ENCODE peak calls at places on chromosomes 6 and 20, in six cellular contexts. One of them, this sample, is unnamed.

GRCh38 chr6:20069130-20069529 is 143.1 kb downstream of the MBOAT1 start:
- DNase-seq in astrocyte: no peak
- DNase-seq in AG04450: no peak
- DNase-seq in adrenal gland: no peak
- DNase-seq in body of pancreas: no peak
- DNase-seq in cardiac muscle cell: no peak
- DNase-seq in this sample: no peak

GRCh38 chr20:2065111-2065510 is 36.5 kb upstream of the STK35 start:
- DNase-seq in astrocyte: no peak
- DNase-seq in AG04450: no peak
- DNase-seq in adrenal gland: no peak
- DNase-seq in body of pancreas: no peak
- DNase-seq in cardiac muscle cell: no peak
- DNase-seq in this sample: no peak

GRCh38 chr6:168884646-168885086 is 369.0 kb downstream of the THBS2 start:
- DNase-seq in astrocyte: no peak
- DNase-seq in AG04450: no peak
- DNase-seq in adrenal gland: peak
- DNase-seq in body of pancreas: peak
- DNase-seq in cardiac muscle cell: peak
- DNase-seq in this sample: peak

GRCh38 chr6:73585566-73586415 is 65.0 kb upstream of the EEF1A1 start:
- DNase-seq in astrocyte: peak
- DNase-seq in AG04450: peak
- DNase-seq in adrenal gland: peak
- DNase-seq in body of pancreas: peak
- DNase-seq in cardiac muscle cell: peak
- DNase-seq in this sample: no peak

GRCh38 chr6:145271086-145271485 is 464.2 kb downstream of the EPM2A start:
- DNase-seq in astrocyte: no peak
- DNase-seq in AG04450: no peak
- DNase-seq in adrenal gland: no peak
- DNase-seq in body of pancreas: no peak
- DNase-seq in cardiac muscle cell: no peak
- DNase-seq in this sample: no peak

GRCh38 chr6:116500969-116501433 is 10.4 kb upstream of the CALHM5 start:
- DNase-seq in astrocyte: no peak
- DNase-seq in AG04450: no peak
- DNase-seq in adrenal gland: no peak
- DNase-seq in body of pancreas: no peak
- DNase-seq in cardiac muscle cell: peak
- DNase-seq in this sample: no peak

GRCh38 chr6:25027221-25027916 is 91.6 kb upstream of the RIPOR2 start:
- DNase-seq in astrocyte: no peak
- DNase-seq in AG04450: no peak
- DNase-seq in adrenal gland: no peak
- DNase-seq in body of pancreas: no peak
- DNase-seq in cardiac muscle cell: no peak
- DNase-seq in this sample: no peak

GRCh38 chr6:73340048-73340447 is 14.0 kb downstream of the DPPA5 start:
- DNase-seq in astrocyte: peak
- DNase-seq in AG04450: no peak
- DNase-seq in adrenal gland: no peak
- DNase-seq in body of pancreas: no peak
- DNase-seq in cardiac muscle cell: no peak
- DNase-seq in this sample: no peak

GRCh38 chr6:105745464-105746129 is 340.5 kb upstream of the PRDM1 start:
- DNase-seq in astrocyte: no peak
- DNase-seq in AG04450: no peak
- DNase-seq in adrenal gland: no peak
- DNase-seq in body of pancreas: no peak
- DNase-seq in cardiac muscle cell: no peak
- DNase-seq in this sample: no peak

GRCh38 chr6:162973141-162973872 is 245.5 kb downstream of the PACRG start:
- DNase-seq in astrocyte: no peak
- DNase-seq in AG04450: no peak
- DNase-seq in adrenal gland: no peak
- DNase-seq in body of pancreas: no peak
- DNase-seq in cardiac muscle cell: no peak
- DNase-seq in this sample: no peak

GRCh38 chr20:49603209-49603627 is 35.3 kb upstream of the PTGIS start:
- DNase-seq in astrocyte: peak
- DNase-seq in AG04450: no peak
- DNase-seq in adrenal gland: no peak
- DNase-seq in body of pancreas: no peak
- DNase-seq in cardiac muscle cell: peak
- DNase-seq in this sample: no peak

GRCh38 chr20:46111028-46111835 is 6.9 kb upstream of the CD40 start:
- DNase-seq in astrocyte: no peak
- DNase-seq in AG04450: no peak
- DNase-seq in adrenal gland: peak
- DNase-seq in body of pancreas: peak
- DNase-seq in cardiac muscle cell: no peak
- DNase-seq in this sample: no peak

GRCh38 chr6:148760568-148761531 is 14.0 kb downstream of the UST start:
- DNase-seq in astrocyte: peak
- DNase-seq in AG04450: peak
- DNase-seq in adrenal gland: peak
- DNase-seq in body of pancreas: peak
- DNase-seq in cardiac muscle cell: peak
- DNase-seq in this sample: no peak

GRCh38 chr20:25013478-25014380 is 21.2 kb upstream of the APMAP start:
- DNase-seq in astrocyte: no peak
- DNase-seq in AG04450: no peak
- DNase-seq in adrenal gland: no peak
- DNase-seq in body of pancreas: peak
- DNase-seq in cardiac muscle cell: no peak
- DNase-seq in this sample: no peak

GRCh38 chr6:163309491-163310026 is 105.0 kb upstream of the QKI start:
- DNase-seq in astrocyte: peak
- DNase-seq in AG04450: no peak
- DNase-seq in adrenal gland: no peak
- DNase-seq in body of pancreas: no peak
- DNase-seq in cardiac muscle cell: no peak
- DNase-seq in this sample: no peak

GRCh38 chr20:21052686-21053001 is 53.5 kb downstream of the LINC00237 start:
- DNase-seq in astrocyte: no peak
- DNase-seq in AG04450: no peak
- DNase-seq in adrenal gland: no peak
- DNase-seq in body of pancreas: no peak
- DNase-seq in cardiac muscle cell: no peak
- DNase-seq in this sample: no peak

GRCh38 chr6:159540152-159540551 is 152.9 kb downstream of the SOD2 start:
- DNase-seq in astrocyte: no peak
- DNase-seq in AG04450: no peak
- DNase-seq in adrenal gland: no peak
- DNase-seq in body of pancreas: no peak
- DNase-seq in cardiac muscle cell: no peak
- DNase-seq in this sample: no peak

GRCh38 chr20:63347081-63347741 is 13.9 kb downstream of the CHRNA4 start:
- DNase-seq in astrocyte: no peak
- DNase-seq in AG04450: no peak
- DNase-seq in adrenal gland: no peak
- DNase-seq in body of pancreas: no peak
- DNase-seq in cardiac muscle cell: no peak
- DNase-seq in this sample: no peak

GRCh38 chr6:169689247-169689646 is 12.6 kb downstream of the WDR27 start:
- DNase-seq in astrocyte: peak
- DNase-seq in AG04450: peak
- DNase-seq in adrenal gland: no peak
- DNase-seq in body of pancreas: no peak
- DNase-seq in cardiac muscle cell: peak
- DNase-seq in this sample: no peak

GRCh38 chr20:62743777-62744317 is 35.2 kb downstream of the NTSR1 start:
- DNase-seq in astrocyte: no peak
- DNase-seq in AG04450: no peak
- DNase-seq in adrenal gland: no peak
- DNase-seq in body of pancreas: peak
- DNase-seq in cardiac muscle cell: no peak
- DNase-seq in this sample: no peak

GRCh38 chr6:21997414-21998037 is 299.3 kb downstream of the PRL start:
- DNase-seq in astrocyte: peak
- DNase-seq in AG04450: no peak
- DNase-seq in adrenal gland: no peak
- DNase-seq in body of pancreas: no peak
- DNase-seq in cardiac muscle cell: no peak
- DNase-seq in this sample: no peak

GRCh38 chr6:116253505-116254296 is at the start of gene TSPYL4:
- DNase-seq in astrocyte: peak
- DNase-seq in AG04450: peak
- DNase-seq in adrenal gland: peak
- DNase-seq in body of pancreas: peak
- DNase-seq in cardiac muscle cell: peak
- DNase-seq in this sample: peak

GRCh38 chr6:26017567-26017966 is 55.0 kb downstream of the TRIM38 start:
- DNase-seq in astrocyte: peak
- DNase-seq in AG04450: peak
- DNase-seq in adrenal gland: peak
- DNase-seq in body of pancreas: peak
- DNase-seq in cardiac muscle cell: peak
- DNase-seq in this sample: no peak

GRCh38 chr6:169723991-169724553 is at the start of gene PHF10:
- DNase-seq in astrocyte: no peak
- DNase-seq in AG04450: no peak
- DNase-seq in adrenal gland: peak
- DNase-seq in body of pancreas: peak
- DNase-seq in cardiac muscle cell: peak
- DNase-seq in this sample: no peak

GRCh38 chr6:132418566-132418965 is 17.3 kb upstream of the MOXD1 start:
- DNase-seq in astrocyte: no peak
- DNase-seq in AG04450: no peak
- DNase-seq in adrenal gland: no peak
- DNase-seq in body of pancreas: no peak
- DNase-seq in cardiac muscle cell: no peak
- DNase-seq in this sample: no peak

GRCh38 chr6:129893513-129894098 is 32.5 kb upstream of the TMEM244 start:
- DNase-seq in astrocyte: peak
- DNase-seq in AG04450: no peak
- DNase-seq in adrenal gland: no peak
- DNase-seq in body of pancreas: no peak
- DNase-seq in cardiac muscle cell: peak
- DNase-seq in this sample: no peak

GRCh38 chr6:137849709-137850093 is 17.4 kb upstream of the TNFAIP3 start:
- DNase-seq in astrocyte: no peak
- DNase-seq in AG04450: no peak
- DNase-seq in adrenal gland: no peak
- DNase-seq in body of pancreas: no peak
- DNase-seq in cardiac muscle cell: no peak
- DNase-seq in this sample: no peak

GRCh38 chr6:87312860-87313259 is 9.5 kb upstream of the SMIM8 start:
- DNase-seq in astrocyte: no peak
- DNase-seq in AG04450: no peak
- DNase-seq in adrenal gland: no peak
- DNase-seq in body of pancreas: no peak
- DNase-seq in cardiac muscle cell: no peak
- DNase-seq in this sample: no peak

GRCh38 chr6:160248538-160248937 is 10.1 kb downstream of the SLC22A2 start:
- DNase-seq in astrocyte: peak
- DNase-seq in AG04450: no peak
- DNase-seq in adrenal gland: peak
- DNase-seq in body of pancreas: no peak
- DNase-seq in cardiac muscle cell: no peak
- DNase-seq in this sample: no peak

GRCh38 chr6:85126448-85127178 is 323.3 kb upstream of the NT5E start:
- DNase-seq in astrocyte: no peak
- DNase-seq in AG04450: no peak
- DNase-seq in adrenal gland: peak
- DNase-seq in body of pancreas: peak
- DNase-seq in cardiac muscle cell: peak
- DNase-seq in this sample: no peak
- TF ChIP-seq CTCF in astrocyte: peak
- TF ChIP-seq CTCF in AG04450: peak
- TF ChIP-seq CTCF in adrenal gland: no peak
- TF ChIP-seq CTCF in body of pancreas: peak
- TF ChIP-seq CTCF in cardiac muscle cell: peak
- TF ChIP-seq CTCF in this sample: peak

GRCh38 chr6:101090281-101090680 is 209.2 kb upstream of the ASCC3 start:
- DNase-seq in astrocyte: no peak
- DNase-seq in AG04450: no peak
- DNase-seq in adrenal gland: no peak
- DNase-seq in body of pancreas: no peak
- DNase-seq in cardiac muscle cell: no peak
- DNase-seq in this sample: no peak
- TF ChIP-seq CTCF in astrocyte: no peak
- TF ChIP-seq CTCF in AG04450: no peak
- TF ChIP-seq CTCF in adrenal gland: no peak
- TF ChIP-seq CTCF in body of pancreas: no peak
- TF ChIP-seq CTCF in cardiac muscle cell: no peak
- TF ChIP-seq CTCF in this sample: no peak

DNA sequence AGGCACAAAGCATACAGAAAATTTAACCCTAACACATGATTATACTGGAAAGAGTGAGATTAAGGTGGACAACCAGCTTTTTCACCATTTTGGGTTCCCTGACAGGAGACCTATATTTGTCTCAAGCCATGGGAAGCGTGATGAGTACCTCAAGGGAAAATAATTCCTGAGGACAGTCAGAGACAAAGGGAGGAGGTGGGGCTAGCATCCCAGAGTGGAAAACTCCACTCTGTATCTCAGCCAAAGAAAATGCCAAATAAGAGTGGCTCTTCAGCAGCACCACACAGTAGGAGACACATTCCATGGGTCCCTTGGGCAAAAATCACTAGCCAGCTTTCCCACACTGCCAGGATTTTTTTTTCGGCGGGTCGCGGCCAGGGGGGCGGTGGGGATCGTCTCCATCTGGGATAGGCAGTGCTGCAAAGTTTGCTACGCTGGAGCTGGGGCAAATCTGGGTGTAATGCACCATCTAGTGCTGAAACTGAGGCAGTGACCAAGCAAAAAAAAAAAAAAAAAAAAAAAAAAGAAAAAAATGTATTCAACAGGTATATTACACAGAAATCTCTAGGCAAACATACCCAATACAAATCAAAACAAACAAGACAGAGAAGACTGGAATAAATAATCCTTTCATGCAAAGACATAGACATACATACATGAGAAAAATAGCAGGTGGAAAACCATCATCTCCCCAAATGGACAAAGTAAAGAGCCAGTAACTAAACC is 77.3 kb upstream of the SLC35F1 start:
- DNase-seq in astrocyte: peak
- DNase-seq in AG04450: no peak
- DNase-seq in adrenal gland: peak
- DNase-seq in body of pancreas: no peak
- DNase-seq in cardiac muscle cell: peak
- DNase-seq in this sample: no peak
- TF ChIP-seq CTCF in astrocyte: peak
- TF ChIP-seq CTCF in AG04450: peak
- TF ChIP-seq CTCF in adrenal gland: no peak
- TF ChIP-seq CTCF in body of pancreas: no peak
- TF ChIP-seq CTCF in cardiac muscle cell: peak
- TF ChIP-seq CTCF in this sample: peak

GRCh38 chr6:43359831-43360230 is 9.6 kb downstream of the ZNF318 start:
- DNase-seq in astrocyte: no peak
- DNase-seq in AG04450: no peak
- DNase-seq in adrenal gland: no peak
- DNase-seq in body of pancreas: no peak
- DNase-seq in cardiac muscle cell: no peak
- DNase-seq in this sample: no peak

GRCh38 chr6:43359381-43359780 is 10.1 kb downstream of the ZNF318 start:
- DNase-seq in astrocyte: no peak
- DNase-seq in AG04450: no peak
- DNase-seq in adrenal gland: no peak
- DNase-seq in body of pancreas: no peak
- DNase-seq in cardiac muscle cell: no peak
- DNase-seq in this sample: no peak

GRCh38 chr6:43361269-43361668 is 8.2 kb downstream of the ZNF318 start:
- DNase-seq in astrocyte: no peak
- DNase-seq in AG04450: no peak
- DNase-seq in adrenal gland: no peak
- DNase-seq in body of pancreas: no peak
- DNase-seq in cardiac muscle cell: no peak
- DNase-seq in this sample: no peak

GRCh38 chr6:43355862-43356590 is 13.4 kb downstream of the ZNF318 start:
- DNase-seq in astrocyte: no peak
- DNase-seq in AG04450: no peak
- DNase-seq in adrenal gland: no peak
- DNase-seq in body of pancreas: no peak
- DNase-seq in cardiac muscle cell: peak
- DNase-seq in this sample: no peak
- TF ChIP-seq CTCF in astrocyte: peak
- TF ChIP-seq CTCF in AG04450: peak
- TF ChIP-seq CTCF in adrenal gland: peak
- TF ChIP-seq CTCF in body of pancreas: peak
- TF ChIP-seq CTCF in cardiac muscle cell: peak
- TF ChIP-seq CTCF in this sample: peak